ENCODE peak calls at places on chromosomes 13 and 19, in ten cellular contexts. G is neural progenitor cell; S is BJ; U is transverse colon; O is stimulated activated CD4-positive, alpha-beta T cell treated with anti-CD3 and anti-CD28 coated beads, Interleukin-4, amount 100 ng/mL, for 4 hours; Y is stimulated activated CD8-positive, alpha-beta memory T cell treated with anti-CD3 and anti-CD28 coated beads, Interleukin-15, amount 100 ng/mL, for 4 hours; D is tibial nerve; I is SK-N-SH; B is activated naive CD8-positive, alpha-beta T cell treated with anti-CD3 and anti-CD28 coated beads, Interleukin-2, amount 50 U/mL, for 24 hours; R is Caco-2. V is an unnamed sample.

GRCh38 chr19:34310494-34310981 is 54.5 kb upstream of the GPI start:
- DNase-seq in Y (no peak), I (no peak), G (no peak), D (no peak), U (peak; percentile 50), R (no peak), S (no peak), O (no peak), B (no peak), V (no peak)

GRCh38 chr13:22198001-22198400 is 527.1 kb downstream of the FGF9 start:
- DNase-seq in G (no peak), U (peak; percentile 23), R (no peak), D (no peak), I (no peak), B (no peak), S (no peak), O (no peak), Y (no peak), V (no peak)

GRCh38 chr13:109938255-109938936 is 152.0 kb upstream of the IRS2 start:
- DNase-seq in I (no peak), S (peak; percentile 52), O (no peak), R (no peak), D (no peak), G (no peak), B (no peak), U (no peak), Y (no peak), V (no peak)

GRCh38 chr13:94329754-94330551 is 149.5 kb downstream of the DCT start:
- DNase-seq in G (no peak), O (no peak), S (peak; percentile 77), B (no peak), I (no peak), D (no peak), R (no peak), Y (no peak), U (no peak), V (no peak)

GRCh38 chr13:106475852-106476251 is 59.6 kb downstream of the EFNB2 start:
- DNase-seq in D (no peak), O (no peak), B (no peak), S (no peak), I (no peak), G (no peak), Y (no peak), R (peak; percentile 52), U (no peak), V (no peak)

GRCh38 chr13:50365300-50365682 is 350.0 kb downstream of the KCNRG start:
- DNase-seq in G (no peak), D (no peak), U (no peak), I (no peak), O (peak; percentile 38), S (no peak), B (no peak), Y (peak; percentile 1), R (no peak), V (no peak)

GRCh38 chr13:33072282-33072681 is 56.1 kb downstream of the KL start:
- DNase-seq in R (no peak), I (no peak), G (no peak), S (no peak), D (no peak), Y (no peak), O (no peak), B (no peak), U (no peak), V (no peak)

GRCh38 chr13:38013676-38014075 is 144.1 kb upstream of the TRPC4 start:
- DNase-seq in G (no peak), S (no peak), O (no peak), D (no peak), Y (no peak), U (no peak), I (no peak), B (no peak), R (no peak), V (no peak)

GRCh38 chr19:29662278-29662603 is 3.0 kb upstream of the PLEKHF1 start:
- DNase-seq in Y (no peak), R (no peak), O (no peak), G (no peak), D (no peak), U (no peak), B (no peak), S (no peak), I (no peak), V (no peak)

GRCh38 chr13:52711277-52711676 is 28.3 kb downstream of the CNMD start:
- DNase-seq in B (no peak), O (no peak), D (no peak), G (peak; percentile 66), S (no peak), U (no peak), I (peak; percentile 39), Y (no peak), R (no peak), V (no peak)

GRCh38 chr13:76812971-76813691 is 73.1 kb downstream of the KCTD12 start:
- DNase-seq in U (no peak), Y (no peak), D (peak; percentile 48), S (no peak), B (no peak), O (no peak), I (no peak), G (no peak), R (no peak), V (no peak)

GRCh38 chr19:33699754-33700407 is 78.1 kb downstream of the CHST8 start:
- DNase-seq in R (no peak), S (no peak), O (no peak), U (no peak), B (no peak), G (no peak), D (no peak), Y (no peak), I (no peak), V (no peak)

GRCh38 chr13:49165798-49166752 is 54.1 kb upstream of the MLNR start:
- DNase-seq in I (no peak), S (no peak), O (no peak), B (no peak), Y (no peak), D (no peak), G (no peak), U (no peak), R (no peak), V (no peak)

GRCh38 chr19:45049073-45049736 is 10.4 kb downstream of the CLASRP start:
- DNase-seq in Y (no peak), R (no peak), B (no peak), S (no peak), U (no peak), G (no peak), O (no peak), D (no peak), I (no peak), V (no peak)

GRCh38 chr13:28792992-28793391 is 27.1 kb upstream of the MTUS2 start:
- DNase-seq in D (no peak), O (no peak), I (no peak), B (no peak), S (peak; percentile 47), Y (no peak), R (no peak), G (no peak), U (no peak), V (no peak)

GRCh38 chr13:114024603-114025431 is 50.9 kb upstream of the C13orf46 start:
- DNase-seq in Y (no peak), S (no peak), R (no peak), B (no peak), G (no peak), O (no peak), I (no peak), U (peak; percentile 63), D (no peak), V (no peak)

GRCh38 chr13:97879646-97880297 is 73.7 kb upstream of the IPO5 start:
- DNase-seq in S (peak; percentile 81), I (no peak), B (no peak), O (no peak), U (no peak), Y (no peak), D (no peak), R (no peak), G (no peak), V (no peak)

GRCh38 chr13:108227651-108228272 is 9.6 kb downstream of the ABHD13 start:
- DNase-seq in O (no peak), B (peak; percentile 37), R (peak; percentile 60), Y (no peak), S (no peak), U (no peak), D (no peak), I (peak; percentile 22), G (peak; percentile 41), V (no peak)